ENCODE peak calls at places on chromosome 4, in six cellular contexts. One of them, this sample, is unnamed.

GRCh38 chr4:147396105-147396504 is 84.8 kb upstream of the EDNRA start:
- DNase-seq in activated CD4-positive, alpha-beta T cell treated with anti-CD3 and anti-CD28 coated beads, Interleukin-2, amount 50 U/mL, for 1 hour: no peak
- DNase-seq in activated T-cell treated with anti-CD3 and anti-CD28 coated beads, Interleukin-2, amount 50 U/mL, for 72 hours: no peak
- DNase-seq in sigmoid colon: no peak
- DNase-seq in CD4-positive, alpha-beta memory T cell: no peak
- DNase-seq in activated gamma-delta T cell: no peak
- DNase-seq in this sample: no peak

GRCh38 chr4:40577588-40578253 is 51.9 kb downstream of the RBM47 start:
- DNase-seq in sigmoid colon: no peak
- DNase-seq in activated CD4-positive, alpha-beta T cell treated with anti-CD3 and anti-CD28 coated beads, Interleukin-2, amount 50 U/mL, for 1 hour: no peak
- DNase-seq in activated gamma-delta T cell: no peak
- DNase-seq in activated T-cell treated with anti-CD3 and anti-CD28 coated beads, Interleukin-2, amount 50 U/mL, for 72 hours: no peak
- DNase-seq in CD4-positive, alpha-beta memory T cell: no peak
- DNase-seq in this sample: no peak

GRCh38 chr4:80526697-80527096 is 191.2 kb downstream of the CFAP299 start:
- DNase-seq in activated CD4-positive, alpha-beta T cell treated with anti-CD3 and anti-CD28 coated beads, Interleukin-2, amount 50 U/mL, for 1 hour: no peak
- DNase-seq in activated gamma-delta T cell: no peak
- DNase-seq in CD4-positive, alpha-beta memory T cell: no peak
- DNase-seq in sigmoid colon: no peak
- DNase-seq in activated T-cell treated with anti-CD3 and anti-CD28 coated beads, Interleukin-2, amount 50 U/mL, for 72 hours: no peak
- DNase-seq in this sample: no peak

GRCh38 chr4:78553526-78554060 is 2.0 kb downstream of the ANXA3 start:
- DNase-seq in activated gamma-delta T cell: no peak
- DNase-seq in CD4-positive, alpha-beta memory T cell: no peak
- DNase-seq in activated CD4-positive, alpha-beta T cell treated with anti-CD3 and anti-CD28 coated beads, Interleukin-2, amount 50 U/mL, for 1 hour: no peak
- DNase-seq in sigmoid colon: no peak
- DNase-seq in activated T-cell treated with anti-CD3 and anti-CD28 coated beads, Interleukin-2, amount 50 U/mL, for 72 hours: no peak
- DNase-seq in this sample: no peak

GRCh38 chr4:110962616-110963015 is 339.7 kb upstream of the PITX2 start:
- DNase-seq in CD4-positive, alpha-beta memory T cell: no peak
- DNase-seq in activated T-cell treated with anti-CD3 and anti-CD28 coated beads, Interleukin-2, amount 50 U/mL, for 72 hours: no peak
- DNase-seq in sigmoid colon: no peak
- DNase-seq in activated CD4-positive, alpha-beta T cell treated with anti-CD3 and anti-CD28 coated beads, Interleukin-2, amount 50 U/mL, for 1 hour: no peak
- DNase-seq in activated gamma-delta T cell: no peak
- DNase-seq in this sample: no peak

GRCh38 chr4:3285558-3286334 is 7.1 kb upstream of the RGS12 start:
- DNase-seq in activated T-cell treated with anti-CD3 and anti-CD28 coated beads, Interleukin-2, amount 50 U/mL, for 72 hours: no peak
- DNase-seq in activated gamma-delta T cell: no peak
- DNase-seq in activated CD4-positive, alpha-beta T cell treated with anti-CD3 and anti-CD28 coated beads, Interleukin-2, amount 50 U/mL, for 1 hour: no peak
- DNase-seq in CD4-positive, alpha-beta memory T cell: no peak
- DNase-seq in sigmoid colon: no peak
- DNase-seq in this sample: no peak

GRCh38 chr4:24470681-24471622 is 113.4 kb downstream of the DHX15 start:
- DNase-seq in activated T-cell treated with anti-CD3 and anti-CD28 coated beads, Interleukin-2, amount 50 U/mL, for 72 hours: peak; percentile 26
- DNase-seq in activated gamma-delta T cell: no peak
- DNase-seq in activated CD4-positive, alpha-beta T cell treated with anti-CD3 and anti-CD28 coated beads, Interleukin-2, amount 50 U/mL, for 1 hour: peak; percentile 9
- DNase-seq in sigmoid colon: peak; percentile 72
- DNase-seq in CD4-positive, alpha-beta memory T cell: peak; percentile 21
- DNase-seq in this sample: peak; percentile 9

GRCh38 chr4:81173213-81173612 is 41.8 kb downstream of the PRKG2 start:
- DNase-seq in activated CD4-positive, alpha-beta T cell treated with anti-CD3 and anti-CD28 coated beads, Interleukin-2, amount 50 U/mL, for 1 hour: no peak
- DNase-seq in CD4-positive, alpha-beta memory T cell: no peak
- DNase-seq in activated gamma-delta T cell: no peak
- DNase-seq in activated T-cell treated with anti-CD3 and anti-CD28 coated beads, Interleukin-2, amount 50 U/mL, for 72 hours: no peak
- DNase-seq in sigmoid colon: no peak
- DNase-seq in this sample: no peak

GRCh38 chr4:7328913-7329638 is 105.7 kb downstream of the PSAPL1 start:
- DNase-seq in CD4-positive, alpha-beta memory T cell: no peak
- DNase-seq in sigmoid colon: no peak
- DNase-seq in activated CD4-positive, alpha-beta T cell treated with anti-CD3 and anti-CD28 coated beads, Interleukin-2, amount 50 U/mL, for 1 hour: no peak
- DNase-seq in activated gamma-delta T cell: no peak
- DNase-seq in activated T-cell treated with anti-CD3 and anti-CD28 coated beads, Interleukin-2, amount 50 U/mL, for 72 hours: no peak
- DNase-seq in this sample: no peak

GRCh38 chr4:105225500-105225899 is 78.8 kb downstream of the TET2 start:
- DNase-seq in sigmoid colon: no peak
- DNase-seq in activated T-cell treated with anti-CD3 and anti-CD28 coated beads, Interleukin-2, amount 50 U/mL, for 72 hours: no peak
- DNase-seq in CD4-positive, alpha-beta memory T cell: no peak
- DNase-seq in activated gamma-delta T cell: no peak
- DNase-seq in activated CD4-positive, alpha-beta T cell treated with anti-CD3 and anti-CD28 coated beads, Interleukin-2, amount 50 U/mL, for 1 hour: no peak
- DNase-seq in this sample: no peak

GRCh38 chr4:159444668-159445067 is 341.8 kb downstream of the RAPGEF2 start:
- DNase-seq in CD4-positive, alpha-beta memory T cell: no peak
- DNase-seq in activated T-cell treated with anti-CD3 and anti-CD28 coated beads, Interleukin-2, amount 50 U/mL, for 72 hours: no peak
- DNase-seq in sigmoid colon: no peak
- DNase-seq in activated CD4-positive, alpha-beta T cell treated with anti-CD3 and anti-CD28 coated beads, Interleukin-2, amount 50 U/mL, for 1 hour: no peak
- DNase-seq in activated gamma-delta T cell: no peak
- DNase-seq in this sample: no peak

GRCh38 chr4:108068422-108068821 is 78.7 kb downstream of the HADH start:
- DNase-seq in activated T-cell treated with anti-CD3 and anti-CD28 coated beads, Interleukin-2, amount 50 U/mL, for 72 hours: no peak
- DNase-seq in sigmoid colon: no peak
- DNase-seq in activated CD4-positive, alpha-beta T cell treated with anti-CD3 and anti-CD28 coated beads, Interleukin-2, amount 50 U/mL, for 1 hour: no peak
- DNase-seq in CD4-positive, alpha-beta memory T cell: no peak
- DNase-seq in activated gamma-delta T cell: no peak
- DNase-seq in this sample: no peak

GRCh38 chr4:10083331-10083769 is 33.2 kb downstream of the WDR1 start:
- DNase-seq in activated CD4-positive, alpha-beta T cell treated with anti-CD3 and anti-CD28 coated beads, Interleukin-2, amount 50 U/mL, for 1 hour: no peak
- DNase-seq in activated gamma-delta T cell: no peak
- DNase-seq in sigmoid colon: peak; percentile 60
- DNase-seq in activated T-cell treated with anti-CD3 and anti-CD28 coated beads, Interleukin-2, amount 50 U/mL, for 72 hours: no peak
- DNase-seq in CD4-positive, alpha-beta memory T cell: no peak
- DNase-seq in this sample: no peak

GRCh38 chr4:108359130-108359709 is 190.5 kb upstream of the LEF1 start:
- DNase-seq in activated gamma-delta T cell: no peak
- DNase-seq in sigmoid colon: no peak
- DNase-seq in activated CD4-positive, alpha-beta T cell treated with anti-CD3 and anti-CD28 coated beads, Interleukin-2, amount 50 U/mL, for 1 hour: peak; percentile 38
- DNase-seq in activated T-cell treated with anti-CD3 and anti-CD28 coated beads, Interleukin-2, amount 50 U/mL, for 72 hours: peak; percentile 48
- DNase-seq in CD4-positive, alpha-beta memory T cell: peak; percentile 63
- DNase-seq in this sample: peak; percentile 88

GRCh38 chr4:77201343-77201742 is 44.3 kb downstream of the CCNG2 start:
- DNase-seq in activated gamma-delta T cell: no peak
- DNase-seq in activated CD4-positive, alpha-beta T cell treated with anti-CD3 and anti-CD28 coated beads, Interleukin-2, amount 50 U/mL, for 1 hour: no peak
- DNase-seq in sigmoid colon: no peak
- DNase-seq in CD4-positive, alpha-beta memory T cell: no peak
- DNase-seq in activated T-cell treated with anti-CD3 and anti-CD28 coated beads, Interleukin-2, amount 50 U/mL, for 72 hours: no peak
- DNase-seq in this sample: no peak

GRCh38 chr4:157040380-157040779 is 35.6 kb upstream of the GLRB start:
- DNase-seq in activated gamma-delta T cell: no peak
- DNase-seq in sigmoid colon: no peak
- DNase-seq in CD4-positive, alpha-beta memory T cell: no peak
- DNase-seq in activated T-cell treated with anti-CD3 and anti-CD28 coated beads, Interleukin-2, amount 50 U/mL, for 72 hours: no peak
- DNase-seq in activated CD4-positive, alpha-beta T cell treated with anti-CD3 and anti-CD28 coated beads, Interleukin-2, amount 50 U/mL, for 1 hour: no peak
- DNase-seq in this sample: no peak

GRCh38 chr4:28250646-28251045 is 1390.0 kb downstream of the STIM2 start:
- DNase-seq in CD4-positive, alpha-beta memory T cell: no peak
- DNase-seq in sigmoid colon: no peak
- DNase-seq in activated gamma-delta T cell: no peak
- DNase-seq in activated CD4-positive, alpha-beta T cell treated with anti-CD3 and anti-CD28 coated beads, Interleukin-2, amount 50 U/mL, for 1 hour: no peak
- DNase-seq in activated T-cell treated with anti-CD3 and anti-CD28 coated beads, Interleukin-2, amount 50 U/mL, for 72 hours: no peak
- DNase-seq in this sample: no peak

GRCh38 chr4:147078875-147079658 is 133.4 kb upstream of the TTC29 start:
- DNase-seq in sigmoid colon: peak; percentile 60
- DNase-seq in activated gamma-delta T cell: no peak
- DNase-seq in activated T-cell treated with anti-CD3 and anti-CD28 coated beads, Interleukin-2, amount 50 U/mL, for 72 hours: no peak
- DNase-seq in activated CD4-positive, alpha-beta T cell treated with anti-CD3 and anti-CD28 coated beads, Interleukin-2, amount 50 U/mL, for 1 hour: no peak
- DNase-seq in CD4-positive, alpha-beta memory T cell: no peak
- DNase-seq in this sample: no peak

GRCh38 chr4:144582975-144583374 is 63.0 kb upstream of the HHIP start:
- DNase-seq in activated gamma-delta T cell: no peak
- DNase-seq in activated T-cell treated with anti-CD3 and anti-CD28 coated beads, Interleukin-2, amount 50 U/mL, for 72 hours: no peak
- DNase-seq in activated CD4-positive, alpha-beta T cell treated with anti-CD3 and anti-CD28 coated beads, Interleukin-2, amount 50 U/mL, for 1 hour: no peak
- DNase-seq in CD4-positive, alpha-beta memory T cell: no peak
- DNase-seq in sigmoid colon: no peak
- DNase-seq in this sample: no peak

GRCh38 chr4:97252615-97253154 is 890.6 kb downstream of the STPG2 start:
- DNase-seq in activated CD4-positive, alpha-beta T cell treated with anti-CD3 and anti-CD28 coated beads, Interleukin-2, amount 50 U/mL, for 1 hour: no peak
- DNase-seq in CD4-positive, alpha-beta memory T cell: no peak
- DNase-seq in sigmoid colon: no peak
- DNase-seq in activated T-cell treated with anti-CD3 and anti-CD28 coated beads, Interleukin-2, amount 50 U/mL, for 72 hours: no peak
- DNase-seq in activated gamma-delta T cell: no peak
- DNase-seq in this sample: no peak

GRCh38 chr4:37976991-37977470 is 16.8 kb downstream of the PTTG2 start:
- DNase-seq in activated T-cell treated with anti-CD3 and anti-CD28 coated beads, Interleukin-2, amount 50 U/mL, for 72 hours: peak; percentile 85
- DNase-seq in sigmoid colon: peak; percentile 91
- DNase-seq in activated gamma-delta T cell: peak; percentile 70
- DNase-seq in activated CD4-positive, alpha-beta T cell treated with anti-CD3 and anti-CD28 coated beads, Interleukin-2, amount 50 U/mL, for 1 hour: peak; percentile 75
- DNase-seq in CD4-positive, alpha-beta memory T cell: peak; percentile 81
- DNase-seq in this sample: peak; percentile 73

GRCh38 chr4:118765399-118765798 is 70.5 kb downstream of the SEC24D start:
- DNase-seq in activated gamma-delta T cell: no peak
- DNase-seq in activated CD4-positive, alpha-beta T cell treated with anti-CD3 and anti-CD28 coated beads, Interleukin-2, amount 50 U/mL, for 1 hour: no peak
- DNase-seq in sigmoid colon: no peak
- DNase-seq in activated T-cell treated with anti-CD3 and anti-CD28 coated beads, Interleukin-2, amount 50 U/mL, for 72 hours: no peak
- DNase-seq in CD4-positive, alpha-beta memory T cell: no peak
- DNase-seq in this sample: no peak

This sample was measured in CD4-positive, CD25-positive, alpha-beta regulatory T cell.